ENCODE peak calls at places on chromosomes 2 and 18, in seven cellular contexts. O, A, D, I, H, Q and J are unnamed samples.

GRCh38 chr2:33216508-33217182 is 259.8 kb upstream of the RASGRP3 start:
- DNase-seq in O (no peak), D (peak), Q (no peak), H (no peak), A (peak), I (no peak), J (no peak)

GRCh38 chr18:53560546-53560945 is 663.9 kb downstream of the MBD2 start:
- DNase-seq in H (no peak), D (no peak), A (no peak), O (no peak), Q (no peak), I (no peak), J (no peak)

GRCh38 chr2:227703961-227704360 is 13.9 kb downstream of the SLC19A3 start:
- DNase-seq in H (no peak), I (no peak), A (no peak), O (no peak), Q (no peak), D (no peak), J (no peak)

GRCh38 chr2:77807531-77808215 is 285.5 kb upstream of the LRRTM4 start:
- DNase-seq in H (no peak), A (no peak), O (no peak), I (peak), D (no peak), Q (no peak), J (no peak)

GRCh38 chr2:208373460-208374089 is 33.0 kb upstream of the PTH2R start:
- DNase-seq in D (peak), A (no peak), H (no peak), I (peak), Q (no peak), O (peak), J (peak)

GRCh38 chr2:235747001-235747867 is 253.4 kb downstream of the AGAP1 start:
- DNase-seq in D (no peak), O (no peak), Q (no peak), I (no peak), A (no peak), H (no peak), J (no peak)

GRCh38 chr2:98790221-98790620 is 59.3 kb upstream of the MGAT4A start:
- DNase-seq in Q (no peak), I (no peak), O (no peak), D (no peak), H (no peak), A (no peak), J (no peak)

GRCh38 chr2:8677646-8678592 is 3.9 kb upstream of the ID2 start:
- DNase-seq in H (no peak), D (peak), Q (peak), O (peak), A (peak), I (peak), J (no peak)

GRCh38 chr18:35775887-35776286 is 194.3 kb downstream of the GALNT1 start:
- DNase-seq in A (no peak), Q (no peak), O (no peak), H (no peak), D (no peak), I (peak), J (peak)

GRCh38 chr2:85655961-85656403 is 12.0 kb downstream of the SFTPB start:
- DNase-seq in A (no peak), H (no peak), Q (no peak), I (no peak), D (no peak), O (no peak), J (no peak)

GRCh38 chr2:105442056-105442455 is 43.2 kb upstream of the FHL2 start:
- DNase-seq in O (no peak), Q (no peak), A (no peak), H (no peak), I (no peak), D (no peak), J (no peak)

GRCh38 chr2:152385718-152386117 is 50.7 kb downstream of the FMNL2 start:
- DNase-seq in D (no peak), A (no peak), O (no peak), Q (no peak), H (no peak), I (no peak), J (no peak)

GRCh38 chr2:46471-47345 is at the start of gene FAM110C:
- DNase-seq in D (no peak), H (no peak), Q (peak), A (peak), I (no peak), O (no peak), J (no peak)

GRCh38 chr2:162091325-162092007 is 17.5 kb upstream of the DPP4 start:
- DNase-seq in H (no peak), I (no peak), Q (no peak), D (no peak), A (no peak), O (no peak), J (no peak)

GRCh38 chr2:219149667-219150066 is 10.9 kb downstream of the NHEJ1 start:
- DNase-seq in A (peak), I (no peak), D (no peak), O (no peak), H (no peak), Q (no peak), J (no peak)

DNA sequence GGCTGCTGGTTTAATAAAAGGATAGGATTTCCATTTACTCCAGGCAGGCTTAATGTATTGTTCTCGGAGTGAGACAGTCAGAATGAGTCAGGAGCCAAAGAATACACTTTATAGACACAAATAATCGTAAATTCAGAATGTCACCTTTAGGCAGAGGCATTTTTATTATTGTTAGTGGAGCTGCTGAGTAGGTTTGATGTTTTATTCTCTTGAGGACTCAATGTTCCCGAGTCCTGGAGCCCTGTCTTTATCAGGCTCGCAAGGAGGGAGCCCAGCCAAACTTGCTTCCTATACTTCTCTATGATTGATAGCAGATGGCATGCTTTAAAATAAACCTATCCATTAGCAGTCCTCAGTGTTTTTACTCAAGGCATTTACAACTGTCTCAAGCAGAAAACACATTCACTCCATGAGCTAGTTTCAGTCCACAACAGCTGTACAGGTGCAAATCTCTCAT is 492.3 kb upstream of the ZEB2 start:
- DNase-seq in Q (no peak), D (no peak), O (no peak), H (no peak), A (no peak), I (no peak), J (no peak)
- H3K4me3 ChIP-seq in Q (no peak), D (no peak), O (peak), H (no peak), A (no peak), I (no peak), J (no peak)

GRCh38 chr18:5620284-5620683 is 76.5 kb upstream of the EPB41L3 start:
- DNase-seq in Q (no peak), I (no peak), O (no peak), A (no peak), H (no peak), D (no peak), J (no peak)
- H3K4me3 ChIP-seq in Q (no peak), I (no peak), O (no peak), A (no peak), H (no peak), D (no peak), J (no peak)

GRCh38 chr2:188117706-188118105 is 174.0 kb upstream of the GULP1 start:
- DNase-seq in H (no peak), I (no peak), O (no peak), D (no peak), A (no peak), Q (no peak), J (no peak)

GRCh38 chr2:188114014-188114413 is 177.7 kb upstream of the GULP1 start:
- DNase-seq in Q (no peak), D (no peak), O (no peak), A (no peak), H (peak), I (no peak), J (no peak)

GRCh38 chr2:188122983-188123382 is 168.7 kb upstream of the GULP1 start:
- DNase-seq in O (no peak), I (no peak), A (no peak), H (no peak), Q (no peak), D (no peak), J (no peak)

DNA sequence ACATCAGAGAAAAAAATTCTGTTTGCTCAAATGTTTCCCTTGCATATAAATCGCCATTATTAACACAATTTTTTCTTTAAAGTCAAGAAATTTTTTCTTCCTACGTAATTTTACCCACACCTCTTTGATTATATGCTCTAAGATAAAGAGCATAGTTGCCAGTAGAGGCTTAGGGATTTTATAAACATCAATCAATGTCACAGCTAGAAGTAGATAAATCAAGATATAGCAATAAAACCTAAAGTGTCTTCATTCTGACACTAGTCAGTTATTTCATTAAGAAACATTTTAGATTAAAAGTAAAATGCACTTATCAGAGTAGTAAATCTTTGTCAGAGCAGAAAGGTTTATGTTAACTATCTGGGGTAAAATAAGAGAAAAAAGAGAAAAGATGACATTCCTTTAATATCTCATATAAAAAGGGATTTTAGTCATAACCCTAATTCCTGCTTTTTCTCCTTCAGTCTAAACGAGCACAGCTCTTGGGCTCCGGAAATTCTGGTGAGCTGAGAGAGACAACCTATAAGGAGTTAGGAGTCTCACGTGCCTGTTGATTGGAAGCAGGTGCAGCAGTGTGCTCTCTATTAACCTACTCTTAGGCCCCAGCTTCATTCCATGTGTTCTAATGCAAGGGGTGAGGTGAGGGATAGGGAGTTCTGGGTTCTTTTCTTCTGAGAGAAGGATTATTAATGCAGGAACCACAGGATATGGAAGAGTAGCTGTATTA is 172.4 kb upstream of the GULP1 start:
- DNase-seq in H (no peak), O (no peak), Q (no peak), D (no peak), I (peak), A (no peak), J (no peak)
- H3K4me3 ChIP-seq in H (no peak), O (no peak), Q (no peak), D (no peak), I (no peak), A (no peak), J (no peak)

GRCh38 chr2:183037660-183038340 is 457 bp downstream of the NCKAP1 start:
- DNase-seq in H (no peak), A (no peak), D (peak), O (peak), Q (peak), I (no peak), J (peak)

GRCh38 chr2:183035298-183035953 is 2.8 kb downstream of the NCKAP1 start:
- DNase-seq in O (no peak), D (no peak), Q (no peak), H (no peak), I (peak), A (no peak), J (no peak)

GRCh38 chr2:183037281-183037659 is 987 bp downstream of the NCKAP1 start:
- DNase-seq in O (no peak), H (no peak), I (peak), Q (no peak), A (no peak), D (peak), J (no peak)

GRCh38 chr2:183034806-183035205 is 3.5 kb downstream of the NCKAP1 start:
- DNase-seq in H (no peak), O (no peak), Q (no peak), D (no peak), A (no peak), I (peak), J (no peak)

DNA sequence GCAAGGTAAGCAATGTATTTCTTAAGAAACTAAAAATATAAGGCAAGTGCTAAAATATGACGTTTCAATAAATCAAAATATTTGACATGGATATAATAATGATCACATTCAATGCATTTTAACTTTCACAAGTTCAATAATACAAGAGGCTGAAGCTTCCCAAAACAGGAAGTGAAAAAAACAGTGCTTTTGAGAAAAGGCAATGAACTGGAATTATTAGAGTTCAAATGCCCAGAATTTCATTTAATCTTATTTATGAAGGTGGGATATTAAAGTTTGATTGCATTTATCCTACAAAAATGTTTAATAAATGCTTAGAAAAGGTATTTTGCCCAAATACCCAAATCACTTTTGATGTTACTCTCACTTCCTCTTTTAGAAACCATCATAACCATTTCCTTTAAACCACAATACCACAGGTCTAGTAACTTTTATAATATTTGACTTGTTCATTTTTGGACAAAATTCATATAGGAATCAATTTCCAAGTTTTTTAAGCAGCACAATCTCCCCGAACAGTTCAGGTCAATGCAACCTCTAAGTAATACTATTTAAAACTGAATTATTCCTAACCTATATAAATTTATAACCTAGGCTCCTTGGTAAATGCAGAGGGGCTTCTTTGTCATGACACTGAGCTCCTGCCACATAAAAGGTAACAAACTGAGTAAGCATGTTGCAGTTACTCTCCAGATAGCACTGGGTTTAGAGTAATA is 2.1 kb downstream of the NCKAP1 start:
- DNase-seq in D (no peak), A (no peak), O (peak), Q (no peak), H (no peak), I (no peak), J (peak)
- H3K4me3 ChIP-seq in D (peak), A (peak), O (no peak), Q (peak), H (peak), I (peak), J (no peak)